ENCODE peak calls at places on chromosomes 12 and 14, in seven cellular contexts. One of them, this sample, is unnamed.

GRCh38 chr14:53295985-53296582 is 143.0 kb upstream of the DDHD1 start:
- DNase-seq in sigmoid colon: no peak
- DNase-seq in A549: peak
- DNase-seq in right lobe of liver: no peak
- DNase-seq in breast epithelium: no peak
- DNase-seq in IMR-90: peak
- DNase-seq in ovary: no peak
- DNase-seq in this sample: no peak

GRCh38 chr12:1639538-1639937 is 10.5 kb downstream of the WNT5B start:
- DNase-seq in ovary: no peak
- DNase-seq in IMR-90: no peak
- DNase-seq in A549: no peak
- DNase-seq in breast epithelium: no peak
- DNase-seq in sigmoid colon: no peak
- DNase-seq in right lobe of liver: no peak
- DNase-seq in this sample: no peak

GRCh38 chr12:99087278-99087677 is 442.2 kb downstream of the APAF1 start:
- DNase-seq in ovary: no peak
- DNase-seq in right lobe of liver: no peak
- DNase-seq in A549: no peak
- DNase-seq in breast epithelium: no peak
- DNase-seq in sigmoid colon: no peak
- DNase-seq in IMR-90: no peak
- DNase-seq in this sample: no peak

GRCh38 chr12:20264608-20265114 is 103.7 kb upstream of the PDE3A start:
- DNase-seq in IMR-90: peak
- DNase-seq in breast epithelium: no peak
- DNase-seq in right lobe of liver: no peak
- DNase-seq in A549: peak
- DNase-seq in sigmoid colon: no peak
- DNase-seq in ovary: no peak
- DNase-seq in this sample: no peak

GRCh38 chr12:102096855-102097254 is 23.1 kb downstream of the NUP37 start:
- DNase-seq in breast epithelium: no peak
- DNase-seq in A549: no peak
- DNase-seq in sigmoid colon: no peak
- DNase-seq in right lobe of liver: no peak
- DNase-seq in ovary: no peak
- DNase-seq in IMR-90: no peak
- DNase-seq in this sample: no peak

GRCh38 chr14:59631237-59631636 is 54.6 kb upstream of the CCDC175 start:
- DNase-seq in IMR-90: no peak
- DNase-seq in breast epithelium: no peak
- DNase-seq in right lobe of liver: no peak
- DNase-seq in ovary: no peak
- DNase-seq in A549: peak
- DNase-seq in sigmoid colon: no peak
- DNase-seq in this sample: no peak

GRCh38 chr14:105999361-106000028 is 473.1 kb downstream of the TMEM121 start:
- DNase-seq in breast epithelium: no peak
- DNase-seq in right lobe of liver: peak
- DNase-seq in IMR-90: no peak
- DNase-seq in ovary: no peak
- DNase-seq in A549: peak
- DNase-seq in sigmoid colon: no peak
- DNase-seq in this sample: no peak

GRCh38 chr12:103768467-103769123 is 72.4 kb downstream of the NT5DC3 start:
- DNase-seq in IMR-90: no peak
- DNase-seq in sigmoid colon: peak
- DNase-seq in A549: peak
- DNase-seq in breast epithelium: no peak
- DNase-seq in ovary: no peak
- DNase-seq in right lobe of liver: no peak
- DNase-seq in this sample: no peak

GRCh38 chr14:89767861-89768268 is 186.7 kb downstream of the EFCAB11 start:
- DNase-seq in sigmoid colon: no peak
- DNase-seq in ovary: no peak
- DNase-seq in breast epithelium: no peak
- DNase-seq in A549: peak
- DNase-seq in right lobe of liver: no peak
- DNase-seq in IMR-90: peak
- DNase-seq in this sample: no peak

GRCh38 chr14:32183151-32184048 is 18.4 kb upstream of the RNU6-7 start:
- DNase-seq in ovary: no peak
- DNase-seq in IMR-90: no peak
- DNase-seq in sigmoid colon: no peak
- DNase-seq in A549: no peak
- DNase-seq in right lobe of liver: no peak
- DNase-seq in breast epithelium: no peak
- DNase-seq in this sample: no peak

GRCh38 chr14:89912667-89913211 is 41.8 kb downstream of the EFCAB11 start:
- DNase-seq in A549: peak
- DNase-seq in sigmoid colon: no peak
- DNase-seq in IMR-90: peak
- DNase-seq in ovary: no peak
- DNase-seq in right lobe of liver: no peak
- DNase-seq in breast epithelium: no peak
- DNase-seq in this sample: no peak

GRCh38 chr14:77053046-77053841 is 24.7 kb upstream of the IRF2BPL start:
- DNase-seq in A549: peak
- DNase-seq in ovary: peak
- DNase-seq in IMR-90: peak
- DNase-seq in breast epithelium: peak
- DNase-seq in sigmoid colon: peak
- DNase-seq in right lobe of liver: peak
- DNase-seq in this sample: no peak

GRCh38 chr14:78974691-78975090 is 804.5 kb downstream of the NRXN3 start:
- DNase-seq in IMR-90: peak
- DNase-seq in right lobe of liver: no peak
- DNase-seq in ovary: no peak
- DNase-seq in A549: no peak
- DNase-seq in sigmoid colon: no peak
- DNase-seq in breast epithelium: no peak
- DNase-seq in this sample: no peak

GRCh38 chr14:33280646-33281045 is 342.0 kb downstream of the NPAS3 start:
- DNase-seq in IMR-90: no peak
- DNase-seq in sigmoid colon: no peak
- DNase-seq in ovary: no peak
- DNase-seq in A549: no peak
- DNase-seq in breast epithelium: no peak
- DNase-seq in right lobe of liver: no peak
- DNase-seq in this sample: no peak

GRCh38 chr14:56143025-56143424 is 24.8 kb downstream of the PELI2 start:
- DNase-seq in IMR-90: no peak
- DNase-seq in A549: no peak
- DNase-seq in breast epithelium: no peak
- DNase-seq in sigmoid colon: no peak
- DNase-seq in ovary: no peak
- DNase-seq in right lobe of liver: no peak
- DNase-seq in this sample: no peak

GRCh38 chr12:113857371-113857770 is 108.8 kb downstream of the RBM19 start:
- DNase-seq in breast epithelium: no peak
- DNase-seq in A549: no peak
- DNase-seq in sigmoid colon: no peak
- DNase-seq in IMR-90: no peak
- DNase-seq in right lobe of liver: no peak
- DNase-seq in ovary: no peak
- DNase-seq in this sample: no peak

GRCh38 chr12:38921025-38921677 is 15.8 kb upstream of the CPNE8 start:
- DNase-seq in right lobe of liver: peak
- DNase-seq in sigmoid colon: no peak
- DNase-seq in A549: peak
- DNase-seq in ovary: no peak
- DNase-seq in IMR-90: no peak
- DNase-seq in breast epithelium: peak
- DNase-seq in this sample: no peak

GRCh38 chr14:54772451-54772881 is 130.2 kb downstream of the GCH1 start:
- DNase-seq in IMR-90: peak
- DNase-seq in sigmoid colon: no peak
- DNase-seq in ovary: no peak
- DNase-seq in A549: no peak
- DNase-seq in right lobe of liver: no peak
- DNase-seq in breast epithelium: no peak
- DNase-seq in this sample: no peak

GRCh38 chr12:107317751-107318553 is 224.6 kb upstream of the CRY1 start:
- DNase-seq in breast epithelium: peak
- DNase-seq in right lobe of liver: peak
- DNase-seq in sigmoid colon: no peak
- DNase-seq in IMR-90: peak
- DNase-seq in A549: peak
- DNase-seq in ovary: no peak
- DNase-seq in this sample: peak

GRCh38 chr14:52790756-52791203 is 627 bp downstream of the GNPNAT1 start:
- DNase-seq in right lobe of liver: no peak
- DNase-seq in IMR-90: no peak
- DNase-seq in A549: no peak
- DNase-seq in ovary: no peak
- DNase-seq in breast epithelium: no peak
- DNase-seq in sigmoid colon: no peak
- DNase-seq in this sample: no peak

GRCh38 chr12:52417742-52418141 is 11.6 kb upstream of the KRT82 start:
- DNase-seq in breast epithelium: no peak
- DNase-seq in IMR-90: no peak
- DNase-seq in sigmoid colon: no peak
- DNase-seq in ovary: no peak
- DNase-seq in right lobe of liver: no peak
- DNase-seq in A549: no peak
- DNase-seq in this sample: no peak

GRCh38 chr12:111893287-111893686 is 51.3 kb downstream of the MAPKAPK5 start:
- DNase-seq in ovary: no peak
- DNase-seq in A549: no peak
- DNase-seq in IMR-90: peak
- DNase-seq in breast epithelium: no peak
- DNase-seq in sigmoid colon: no peak
- DNase-seq in right lobe of liver: no peak
- DNase-seq in this sample: no peak

GRCh38 chr12:100141998-100142850 is 450 bp downstream of the BLTP3B start:
- DNase-seq in IMR-90: no peak
- DNase-seq in ovary: no peak
- DNase-seq in breast epithelium: peak
- DNase-seq in A549: peak
- DNase-seq in right lobe of liver: peak
- DNase-seq in sigmoid colon: peak
- DNase-seq in this sample: peak

GRCh38 chr12:131749618-131750315 is 38.9 kb downstream of the SFSWAP start:
- DNase-seq in breast epithelium: no peak
- DNase-seq in sigmoid colon: no peak
- DNase-seq in IMR-90: no peak
- DNase-seq in right lobe of liver: no peak
- DNase-seq in A549: no peak
- DNase-seq in ovary: peak
- DNase-seq in this sample: no peak

GRCh38 chr12:51335931-51336330 is 10.5 kb downstream of the CELA1 start:
- DNase-seq in right lobe of liver: no peak
- DNase-seq in ovary: no peak
- DNase-seq in IMR-90: no peak
- DNase-seq in breast epithelium: no peak
- DNase-seq in sigmoid colon: no peak
- DNase-seq in A549: no peak
- DNase-seq in this sample: no peak

GRCh38 chr12:42792265-42792664 is 202.7 kb upstream of the PRICKLE1 start:
- DNase-seq in ovary: no peak
- DNase-seq in A549: no peak
- DNase-seq in sigmoid colon: no peak
- DNase-seq in breast epithelium: no peak
- DNase-seq in IMR-90: no peak
- DNase-seq in right lobe of liver: no peak
- DNase-seq in this sample: no peak
- TF ChIP-seq CTCF in ovary: no peak
- TF ChIP-seq CTCF in A549: no peak
- TF ChIP-seq CTCF in sigmoid colon: no peak
- TF ChIP-seq CTCF in breast epithelium: no peak
- TF ChIP-seq CTCF in IMR-90: no peak
- TF ChIP-seq CTCF in right lobe of liver: no peak
- TF ChIP-seq CTCF in this sample: no peak

DNA sequence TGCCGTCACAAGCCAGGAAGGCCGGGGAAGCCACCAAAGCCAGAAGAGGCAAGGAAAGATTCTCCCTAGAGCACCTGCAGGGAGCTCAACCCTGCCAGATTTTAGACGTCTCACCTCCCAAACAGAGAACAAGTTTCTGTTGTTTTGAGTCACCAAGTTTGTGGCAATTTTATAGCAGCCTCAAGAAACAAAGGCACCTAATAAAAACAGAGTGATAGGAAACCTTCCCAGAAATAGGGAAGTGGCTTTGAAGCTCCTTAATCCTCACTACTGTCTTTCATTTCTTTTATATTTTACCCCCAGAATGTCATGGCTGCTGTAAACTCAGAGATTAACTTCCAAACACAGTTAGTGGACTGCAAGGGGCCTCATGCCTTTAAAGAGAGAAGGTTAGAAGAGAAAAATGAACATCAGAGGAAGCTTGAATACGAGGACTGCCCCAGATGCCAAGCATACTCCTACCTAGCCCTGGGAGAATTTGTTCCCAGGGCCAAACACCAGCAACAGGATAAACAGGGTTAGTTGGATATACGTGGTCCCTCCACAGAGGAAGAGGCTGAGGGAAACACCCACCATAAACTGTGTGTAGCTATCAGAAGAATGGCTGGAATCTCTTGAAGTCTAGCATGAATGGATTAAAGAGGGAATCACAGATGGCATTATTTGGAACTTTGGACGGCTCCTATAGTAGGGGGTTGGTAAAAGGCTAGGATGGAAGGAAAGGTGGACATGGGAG is 148.3 kb downstream of the KCNA5 start:
- DNase-seq in right lobe of liver: no peak
- DNase-seq in sigmoid colon: no peak
- DNase-seq in IMR-90: no peak
- DNase-seq in ovary: no peak
- DNase-seq in A549: no peak
- DNase-seq in breast epithelium: no peak
- DNase-seq in this sample: no peak
- TF ChIP-seq POLR2A in right lobe of liver: no peak
- TF ChIP-seq POLR2A in sigmoid colon: no peak
- TF ChIP-seq POLR2A in IMR-90: no peak
- TF ChIP-seq POLR2A in ovary: no peak
- TF ChIP-seq POLR2A in A549: no peak
- TF ChIP-seq POLR2A in breast epithelium: no peak
- TF ChIP-seq POLR2A in this sample: no peak

DNA sequence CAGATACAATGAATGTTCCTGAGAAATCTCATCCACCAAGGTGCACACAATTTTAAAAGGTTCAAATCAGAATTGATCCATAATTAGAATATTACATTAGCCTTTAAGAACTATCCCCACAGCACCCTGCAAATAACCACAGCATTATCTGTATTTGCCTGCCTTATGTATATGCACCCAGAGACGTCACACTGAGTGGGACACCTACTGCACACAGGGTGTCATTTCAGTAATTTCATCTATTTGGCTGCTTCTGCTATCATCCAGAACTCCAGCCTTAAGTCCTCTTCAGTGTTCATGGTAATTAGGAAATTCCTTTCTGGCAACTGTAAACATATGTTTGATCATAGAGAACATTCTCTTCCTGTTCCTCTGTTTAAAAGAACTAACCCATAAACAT is 298.4 kb downstream of the SYT1 start:
- DNase-seq in right lobe of liver: no peak
- DNase-seq in A549: no peak
- DNase-seq in ovary: no peak
- DNase-seq in sigmoid colon: no peak
- DNase-seq in IMR-90: no peak
- DNase-seq in breast epithelium: no peak
- DNase-seq in this sample: no peak
- H3K4me3 ChIP-seq in right lobe of liver: no peak
- H3K4me3 ChIP-seq in A549: no peak
- H3K4me3 ChIP-seq in ovary: no peak
- H3K4me3 ChIP-seq in sigmoid colon: no peak
- H3K4me3 ChIP-seq in IMR-90: no peak
- H3K4me3 ChIP-seq in breast epithelium: no peak
- H3K4me3 ChIP-seq in this sample: no peak

GRCh38 chr14:81927069-81927468 is 393.4 kb upstream of the SEL1L start:
- DNase-seq in breast epithelium: no peak
- DNase-seq in A549: no peak
- DNase-seq in sigmoid colon: no peak
- DNase-seq in right lobe of liver: no peak
- DNase-seq in IMR-90: no peak
- DNase-seq in ovary: no peak
- DNase-seq in this sample: no peak
- TF ChIP-seq CTCF in breast epithelium: no peak
- TF ChIP-seq CTCF in A549: no peak
- TF ChIP-seq CTCF in sigmoid colon: no peak
- TF ChIP-seq CTCF in right lobe of liver: peak
- TF ChIP-seq CTCF in IMR-90: no peak
- TF ChIP-seq CTCF in ovary: no peak
- TF ChIP-seq CTCF in this sample: no peak